ENCODE peak calls at places on chromosomes 6 and 20, in ten cellular contexts. One of them, this sample, is unnamed.

GRCh38 chr20:5357942-5358341 is 41.2 kb upstream of the PROKR2 start:
- DNase-seq in WERI-Rb-1: no peak
- DNase-seq in CD8-positive, alpha-beta T cell: no peak
- DNase-seq in cardiac muscle cell: no peak
- DNase-seq in heart right ventricle: no peak
- DNase-seq in lower lobe of right lung: no peak
- DNase-seq in epithelial cell of esophagus: no peak
- DNase-seq in left ventricle myocardium inferior: no peak
- DNase-seq in fibroblast of mammary gland: no peak
- DNase-seq in psoas muscle: no peak
- DNase-seq in this sample: no peak

GRCh38 chr6:143620461-143620860 is 57.3 kb upstream of the PHACTR2 start:
- DNase-seq in WERI-Rb-1: no peak
- DNase-seq in CD8-positive, alpha-beta T cell: no peak
- DNase-seq in cardiac muscle cell: peak; percentile 65
- DNase-seq in heart right ventricle: no peak
- DNase-seq in lower lobe of right lung: no peak
- DNase-seq in epithelial cell of esophagus: peak; percentile 4
- DNase-seq in left ventricle myocardium inferior: no peak
- DNase-seq in fibroblast of mammary gland: peak; percentile 39
- DNase-seq in psoas muscle: no peak
- DNase-seq in this sample: no peak

GRCh38 chr6:1678966-1679690 is 69.4 kb downstream of the FOXC1 start:
- DNase-seq in WERI-Rb-1: no peak
- DNase-seq in CD8-positive, alpha-beta T cell: no peak
- DNase-seq in cardiac muscle cell: peak; percentile 64
- DNase-seq in heart right ventricle: peak; percentile 17
- DNase-seq in lower lobe of right lung: no peak
- DNase-seq in epithelial cell of esophagus: no peak
- DNase-seq in left ventricle myocardium inferior: no peak
- DNase-seq in fibroblast of mammary gland: no peak
- DNase-seq in psoas muscle: peak; percentile 48
- DNase-seq in this sample: no peak

GRCh38 chr6:14964486-14964885 is 281.4 kb upstream of the JARID2 start:
- DNase-seq in WERI-Rb-1: no peak
- DNase-seq in CD8-positive, alpha-beta T cell: no peak
- DNase-seq in cardiac muscle cell: no peak
- DNase-seq in heart right ventricle: no peak
- DNase-seq in lower lobe of right lung: no peak
- DNase-seq in epithelial cell of esophagus: no peak
- DNase-seq in left ventricle myocardium inferior: no peak
- DNase-seq in fibroblast of mammary gland: no peak
- DNase-seq in psoas muscle: no peak
- DNase-seq in this sample: no peak

GRCh38 chr6:157325069-157325805 is 1.9 kb upstream of the TMEM242 start:
- DNase-seq in WERI-Rb-1: no peak
- DNase-seq in CD8-positive, alpha-beta T cell: no peak
- DNase-seq in cardiac muscle cell: peak; percentile 39
- DNase-seq in heart right ventricle: no peak
- DNase-seq in lower lobe of right lung: no peak
- DNase-seq in epithelial cell of esophagus: peak; percentile 81
- DNase-seq in left ventricle myocardium inferior: no peak
- DNase-seq in fibroblast of mammary gland: no peak
- DNase-seq in psoas muscle: no peak
- DNase-seq in this sample: no peak

GRCh38 chr6:106223300-106223930 is 102.1 kb downstream of the ATG5 start:
- DNase-seq in WERI-Rb-1: peak; percentile 53
- DNase-seq in CD8-positive, alpha-beta T cell: peak; percentile 77
- DNase-seq in cardiac muscle cell: peak; percentile 83
- DNase-seq in heart right ventricle: peak; percentile 66
- DNase-seq in lower lobe of right lung: no peak
- DNase-seq in epithelial cell of esophagus: peak; percentile 85
- DNase-seq in left ventricle myocardium inferior: peak; percentile 36
- DNase-seq in fibroblast of mammary gland: peak; percentile 82
- DNase-seq in psoas muscle: peak; percentile 21
- DNase-seq in this sample: peak; percentile 41

GRCh38 chr6:170524188-170524535 is 28.9 kb downstream of the PSMB1 start:
- DNase-seq in WERI-Rb-1: no peak
- DNase-seq in CD8-positive, alpha-beta T cell: no peak
- DNase-seq in cardiac muscle cell: no peak
- DNase-seq in heart right ventricle: peak; percentile 55
- DNase-seq in lower lobe of right lung: no peak
- DNase-seq in epithelial cell of esophagus: no peak
- DNase-seq in left ventricle myocardium inferior: no peak
- DNase-seq in fibroblast of mammary gland: no peak
- DNase-seq in psoas muscle: peak; percentile 51
- DNase-seq in this sample: no peak

GRCh38 chr6:52077180-52077884 is 10.1 kb downstream of the PKHD1 start:
- DNase-seq in WERI-Rb-1: peak; percentile 62
- DNase-seq in CD8-positive, alpha-beta T cell: no peak
- DNase-seq in cardiac muscle cell: no peak
- DNase-seq in heart right ventricle: no peak
- DNase-seq in lower lobe of right lung: no peak
- DNase-seq in epithelial cell of esophagus: no peak
- DNase-seq in left ventricle myocardium inferior: no peak
- DNase-seq in fibroblast of mammary gland: no peak
- DNase-seq in psoas muscle: no peak
- DNase-seq in this sample: no peak

GRCh38 chr6:168384045-168385038 is 56.6 kb upstream of the SMOC2 start:
- DNase-seq in WERI-Rb-1: no peak
- DNase-seq in CD8-positive, alpha-beta T cell: no peak
- DNase-seq in cardiac muscle cell: peak; percentile 52
- DNase-seq in heart right ventricle: no peak
- DNase-seq in lower lobe of right lung: no peak
- DNase-seq in epithelial cell of esophagus: no peak
- DNase-seq in left ventricle myocardium inferior: no peak
- DNase-seq in fibroblast of mammary gland: peak; percentile 64
- DNase-seq in psoas muscle: peak; percentile 50
- DNase-seq in this sample: peak; percentile 1

GRCh38 chr6:168385380-168385779 is 55.6 kb upstream of the SMOC2 start:
- DNase-seq in WERI-Rb-1: no peak
- DNase-seq in CD8-positive, alpha-beta T cell: no peak
- DNase-seq in cardiac muscle cell: peak; percentile 35
- DNase-seq in heart right ventricle: no peak
- DNase-seq in lower lobe of right lung: no peak
- DNase-seq in epithelial cell of esophagus: no peak
- DNase-seq in left ventricle myocardium inferior: no peak
- DNase-seq in fibroblast of mammary gland: peak; percentile 25
- DNase-seq in psoas muscle: no peak
- DNase-seq in this sample: peak; percentile 41

GRCh38 chr6:168386973-168387372 is 54.0 kb upstream of the SMOC2 start:
- DNase-seq in WERI-Rb-1: no peak
- DNase-seq in CD8-positive, alpha-beta T cell: no peak
- DNase-seq in cardiac muscle cell: no peak
- DNase-seq in heart right ventricle: no peak
- DNase-seq in lower lobe of right lung: no peak
- DNase-seq in epithelial cell of esophagus: no peak
- DNase-seq in left ventricle myocardium inferior: no peak
- DNase-seq in fibroblast of mammary gland: no peak
- DNase-seq in psoas muscle: no peak
- DNase-seq in this sample: no peak

GRCh38 chr6:168387426-168387825 is 53.6 kb upstream of the SMOC2 start:
- DNase-seq in WERI-Rb-1: no peak
- DNase-seq in CD8-positive, alpha-beta T cell: no peak
- DNase-seq in cardiac muscle cell: no peak
- DNase-seq in heart right ventricle: no peak
- DNase-seq in lower lobe of right lung: no peak
- DNase-seq in epithelial cell of esophagus: no peak
- DNase-seq in left ventricle myocardium inferior: no peak
- DNase-seq in fibroblast of mammary gland: no peak
- DNase-seq in psoas muscle: no peak
- DNase-seq in this sample: no peak

GRCh38 chr6:168385858-168386735 is 54.9 kb upstream of the SMOC2 start:
- DNase-seq in WERI-Rb-1: no peak
- DNase-seq in CD8-positive, alpha-beta T cell: no peak
- DNase-seq in cardiac muscle cell: no peak
- DNase-seq in heart right ventricle: no peak
- DNase-seq in lower lobe of right lung: no peak
- DNase-seq in epithelial cell of esophagus: no peak
- DNase-seq in left ventricle myocardium inferior: no peak
- DNase-seq in fibroblast of mammary gland: no peak
- DNase-seq in psoas muscle: no peak
- DNase-seq in this sample: peak; percentile 24
- TF ChIP-seq CTCF in WERI-Rb-1: no peak
- TF ChIP-seq CTCF in CD8-positive, alpha-beta T cell: no peak
- TF ChIP-seq CTCF in cardiac muscle cell: no peak
- TF ChIP-seq CTCF in heart right ventricle: no peak
- TF ChIP-seq CTCF in lower lobe of right lung: no peak
- TF ChIP-seq CTCF in epithelial cell of esophagus: no peak
- TF ChIP-seq CTCF in left ventricle myocardium inferior: no peak
- TF ChIP-seq CTCF in fibroblast of mammary gland: no peak
- TF ChIP-seq CTCF in psoas muscle: no peak
- TF ChIP-seq CTCF in this sample: no peak

DNA sequence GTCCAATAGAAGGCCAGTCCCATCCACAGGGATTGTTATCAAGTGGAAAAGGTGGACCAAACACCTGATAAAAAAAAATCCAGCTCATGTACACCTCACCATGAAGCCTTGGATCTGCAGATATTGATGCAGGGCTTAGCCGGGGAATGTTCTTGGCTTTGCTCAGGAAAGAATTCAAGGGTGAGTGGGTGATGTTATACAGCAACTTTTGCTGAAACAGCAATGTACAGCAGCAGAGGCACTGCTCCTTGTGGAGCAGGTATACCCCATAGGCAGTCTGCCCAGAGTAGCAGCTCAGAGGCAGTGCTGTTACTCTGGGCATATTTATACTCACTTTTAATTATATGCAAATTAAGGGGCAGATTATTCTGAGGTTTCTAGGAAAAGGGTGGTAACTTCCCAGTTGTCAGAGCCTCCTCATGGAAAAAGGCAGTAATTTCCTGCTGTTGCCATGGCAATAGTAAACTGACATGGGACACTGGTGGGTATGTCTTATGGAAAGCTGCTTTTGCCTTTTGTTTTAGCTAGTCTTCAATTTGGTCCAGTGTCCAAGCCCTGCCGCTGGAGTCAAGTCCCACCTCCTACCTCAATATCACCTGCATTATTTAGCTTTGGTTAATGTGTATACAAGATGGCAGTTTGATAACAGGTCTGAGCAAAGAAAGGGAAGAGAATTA is 110.0 kb upstream of the JAG1 start:
- DNase-seq in WERI-Rb-1: no peak
- DNase-seq in CD8-positive, alpha-beta T cell: no peak
- DNase-seq in cardiac muscle cell: peak; percentile 33
- DNase-seq in heart right ventricle: peak; percentile 22
- DNase-seq in lower lobe of right lung: no peak
- DNase-seq in epithelial cell of esophagus: no peak
- DNase-seq in left ventricle myocardium inferior: no peak
- DNase-seq in fibroblast of mammary gland: no peak
- DNase-seq in psoas muscle: no peak
- DNase-seq in this sample: no peak
- H3K4me3 ChIP-seq in WERI-Rb-1: no peak overlapping the region
- H3K4me3 ChIP-seq in CD8-positive, alpha-beta T cell: no peak overlapping the region
- H3K4me3 ChIP-seq in cardiac muscle cell: no peak overlapping the region
- H3K4me3 ChIP-seq in heart right ventricle: no peak overlapping the region
- H3K4me3 ChIP-seq in lower lobe of right lung: no peak overlapping the region
- H3K4me3 ChIP-seq in epithelial cell of esophagus: no peak overlapping the region
- H3K4me3 ChIP-seq in left ventricle myocardium inferior: no peak overlapping the region
- H3K4me3 ChIP-seq in fibroblast of mammary gland: no peak overlapping the region
- H3K4me3 ChIP-seq in psoas muscle: no peak overlapping the region
- H3K4me3 ChIP-seq in this sample: no peak overlapping the region

DNA sequence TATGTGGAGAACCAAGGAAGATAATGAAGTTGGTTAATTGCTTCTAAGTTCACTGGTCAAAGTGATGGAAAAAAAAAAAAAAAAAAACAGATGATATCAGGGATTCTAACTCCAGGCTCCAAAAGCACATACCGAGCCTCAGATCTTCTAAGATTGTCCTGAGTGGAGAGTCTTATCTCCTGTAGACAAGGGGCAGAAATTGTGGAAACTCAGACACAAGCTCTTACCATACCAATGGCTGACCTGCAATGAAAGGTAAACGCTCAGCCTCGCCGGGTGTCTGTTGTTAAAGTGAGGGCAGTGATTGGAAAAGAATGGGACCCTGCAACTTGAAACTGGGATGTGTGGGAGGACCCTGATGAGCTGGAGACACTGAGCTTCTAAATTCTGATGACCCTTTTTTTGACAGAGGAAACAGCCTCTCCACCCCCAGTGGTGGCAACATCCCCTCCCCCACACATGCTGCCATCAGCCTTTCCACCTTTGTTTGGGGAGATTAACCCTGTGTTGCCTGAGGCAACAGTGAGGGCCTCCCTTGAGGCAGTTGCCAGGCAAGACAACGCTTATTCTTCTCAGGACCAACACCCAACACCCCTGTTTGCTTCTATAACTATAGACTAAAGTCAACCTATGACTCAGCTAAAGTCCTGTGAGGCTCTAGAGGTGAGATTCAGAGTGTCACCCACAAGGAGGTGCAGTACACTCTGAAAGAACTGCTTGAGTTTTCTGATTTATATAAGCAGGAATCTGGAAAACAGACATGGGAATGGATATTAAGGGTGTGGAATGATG is 154.0 kb downstream of the THBS2 start:
- DNase-seq in WERI-Rb-1: no peak
- DNase-seq in CD8-positive, alpha-beta T cell: no peak
- DNase-seq in cardiac muscle cell: peak; percentile 43
- DNase-seq in heart right ventricle: no peak
- DNase-seq in lower lobe of right lung: no peak
- DNase-seq in epithelial cell of esophagus: peak; percentile 24
- DNase-seq in left ventricle myocardium inferior: no peak
- DNase-seq in fibroblast of mammary gland: peak; percentile 45
- DNase-seq in psoas muscle: no peak
- DNase-seq in this sample: no peak
- TF ChIP-seq CTCF in WERI-Rb-1: no peak
- TF ChIP-seq CTCF in CD8-positive, alpha-beta T cell: no peak
- TF ChIP-seq CTCF in cardiac muscle cell: no peak
- TF ChIP-seq CTCF in heart right ventricle: no peak
- TF ChIP-seq CTCF in lower lobe of right lung: no peak
- TF ChIP-seq CTCF in epithelial cell of esophagus: peak; percentile 25
- TF ChIP-seq CTCF in left ventricle myocardium inferior: no peak
- TF ChIP-seq CTCF in fibroblast of mammary gland: peak; percentile 10
- TF ChIP-seq CTCF in psoas muscle: no peak
- TF ChIP-seq CTCF in this sample: no peak

DNA sequence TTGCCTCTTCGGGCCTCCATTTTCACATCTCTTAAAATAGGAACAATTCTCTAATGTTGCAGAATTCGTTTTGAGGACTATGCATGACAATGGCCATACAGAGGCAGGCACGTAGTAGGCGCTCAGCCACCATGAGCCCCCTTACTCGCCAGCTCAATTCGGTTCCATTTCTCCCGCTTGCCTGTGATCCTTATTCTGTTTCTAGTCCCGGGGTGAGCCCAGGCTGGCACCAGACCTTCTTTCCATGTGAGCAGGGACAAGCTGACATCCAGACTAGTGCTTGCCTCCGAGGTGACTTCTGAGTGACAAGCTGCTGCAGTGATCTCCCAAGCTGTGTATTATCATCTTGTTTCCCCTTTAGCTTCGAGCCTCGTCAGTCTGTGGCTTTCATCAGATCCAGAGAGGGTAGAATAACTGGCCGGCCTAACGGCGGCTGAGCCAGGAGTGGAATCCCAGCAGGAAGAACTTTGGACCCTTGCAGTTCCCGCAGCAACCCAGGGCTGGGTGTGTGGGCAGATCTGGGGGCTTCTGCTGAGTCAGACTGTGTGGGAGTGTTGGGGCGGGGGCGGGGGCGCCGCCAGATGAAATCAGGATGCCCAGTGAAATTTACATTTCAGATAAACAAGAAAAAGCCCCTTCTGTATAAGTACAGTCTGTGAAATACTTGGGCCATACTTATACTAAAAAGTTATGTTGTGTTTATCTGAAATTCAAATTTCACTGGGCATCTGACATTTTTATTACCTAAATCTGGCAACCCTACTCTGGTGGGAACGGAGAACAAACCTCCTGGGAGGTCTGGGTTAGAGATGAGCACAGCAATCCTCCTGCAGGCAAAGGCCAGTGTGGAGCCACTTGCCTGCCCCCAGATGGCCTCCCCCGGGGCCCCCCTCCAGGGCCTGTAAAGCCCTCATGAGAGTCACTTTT is 10.9 kb downstream of the BANF2 start:
- DNase-seq in WERI-Rb-1: no peak
- DNase-seq in CD8-positive, alpha-beta T cell: no peak
- DNase-seq in cardiac muscle cell: peak; percentile 45
- DNase-seq in heart right ventricle: peak; percentile 6
- DNase-seq in lower lobe of right lung: no peak
- DNase-seq in epithelial cell of esophagus: no peak
- DNase-seq in left ventricle myocardium inferior: peak; percentile 26
- DNase-seq in fibroblast of mammary gland: peak; percentile 28
- DNase-seq in psoas muscle: no peak
- DNase-seq in this sample: no peak
- H3K4me3 ChIP-seq in WERI-Rb-1: no peak overlapping the region
- H3K4me3 ChIP-seq in CD8-positive, alpha-beta T cell: no peak overlapping the region
- H3K4me3 ChIP-seq in cardiac muscle cell: no peak overlapping the region
- H3K4me3 ChIP-seq in heart right ventricle: no peak overlapping the region
- H3K4me3 ChIP-seq in lower lobe of right lung: no peak overlapping the region
- H3K4me3 ChIP-seq in epithelial cell of esophagus: no peak overlapping the region
- H3K4me3 ChIP-seq in left ventricle myocardium inferior: no peak overlapping the region
- H3K4me3 ChIP-seq in fibroblast of mammary gland: no peak overlapping the region
- H3K4me3 ChIP-seq in psoas muscle: no peak overlapping the region
- H3K4me3 ChIP-seq in this sample: no peak overlapping the region

This sample was measured in thyroid gland.